ENCODE peak calls at places on chromosomes 16 and 17, in ten cellular contexts. H is GM20000, Q is RWPE1, B is HFF-Myc, S is BE2C, F is fibroblast of lung, L is epithelial cell of esophagus, P is IMR-90, O is neural progenitor cell, X is ovary. A is an unnamed sample.

GRCh38 chr17:9274119-9274445 is 252.8 kb downstream of the NTN1 start:
- DNase-seq in B (no peak), X (no peak), O (no peak), L (no peak), P (no peak), S (no peak), F (no peak), Q (no peak), H (no peak), A (no peak)

GRCh38 chr16:80804061-80804450 is 342 bp downstream of the CDYL2 start:
- DNase-seq in P (peak; percentile 46), S (peak; percentile 12), X (no peak), B (peak; percentile 6), F (peak; percentile 67), L (peak; percentile 47), O (no peak), H (no peak), Q (no peak), A (peak; percentile 17)

GRCh38 chr16:8665529-8665928 is 8.9 kb upstream of the ABAT start:
- DNase-seq in L (no peak), P (no peak), Q (no peak), X (no peak), F (no peak), S (no peak), B (no peak), H (no peak), O (no peak), A (no peak)

GRCh38 chr16:14364386-14365199 is 265.5 kb downstream of the PARN start:
- DNase-seq in F (peak; percentile 48), H (no peak), X (no peak), O (peak; percentile 43), B (no peak), S (peak; percentile 31), Q (peak; percentile 74), P (peak; percentile 89), L (peak; percentile 91), A (no peak)

GRCh38 chr17:29659155-29659554 is 36.4 kb upstream of the CORO6 start:
- DNase-seq in H (no peak), P (no peak), Q (no peak), F (no peak), B (no peak), L (no peak), S (no peak), O (no peak), X (no peak), A (no peak)

GRCh38 chr17:65434251-65434650 is 127.2 kb downstream of the AXIN2 start:
- DNase-seq in P (no peak), H (no peak), F (no peak), Q (no peak), L (no peak), S (no peak), O (no peak), X (no peak), B (no peak), A (no peak)

GRCh38 chr16:1159325-1159972 is 6.5 kb downstream of the CACNA1H start:
- DNase-seq in L (no peak), H (no peak), Q (no peak), S (no peak), O (no peak), B (no peak), F (no peak), P (no peak), X (peak; percentile 71), A (no peak)

GRCh38 chr17:39209317-39210092 is 9.4 kb downstream of the RPL19 start:
- DNase-seq in P (peak; percentile 69), S (peak; percentile 60), H (peak; percentile 52), B (no peak), O (peak; percentile 57), F (peak; percentile 35), X (peak; percentile 81), Q (no peak), L (peak; percentile 57), A (no peak)

GRCh38 chr16:11319529-11320146 is 25.6 kb upstream of the RMI2 start:
- DNase-seq in X (no peak), B (no peak), H (no peak), P (no peak), Q (no peak), F (no peak), S (peak; percentile 67), L (peak; percentile 36), O (no peak), A (no peak)

GRCh38 chr17:2213291-2213960 is 90.2 kb downstream of the SMG6 start:
- DNase-seq in P (peak; percentile 71), X (no peak), F (peak; percentile 76), O (no peak), L (no peak), H (no peak), Q (no peak), S (no peak), B (no peak), A (no peak)

GRCh38 chr16:72367841-72368240 is 195.9 kb upstream of the PMFBP1 start:
- DNase-seq in S (no peak), O (no peak), P (no peak), F (no peak), L (no peak), H (no peak), B (peak; percentile 26), Q (no peak), X (no peak), A (peak; percentile 13)

GRCh38 chr17:9241371-9241712 is 220.0 kb downstream of the NTN1 start:
- DNase-seq in B (no peak), Q (no peak), O (no peak), S (no peak), X (peak; percentile 55), L (no peak), P (no peak), F (peak; percentile 49), H (no peak), A (no peak)

GRCh38 chr17:82494236-82495055 is 25.1 kb upstream of the FOXK2 start:
- DNase-seq in B (peak; percentile 98), L (peak; percentile 81), X (peak; percentile 93), O (peak; percentile 88), P (peak; percentile 97), F (peak; percentile 97), Q (peak; percentile 86), S (peak; percentile 90), H (peak; percentile 93), A (peak; percentile 91)

GRCh38 chr17:81394377-81394747 is 895 bp upstream of the BAHCC1 start:
- DNase-seq in F (no peak), L (no peak), O (no peak), H (no peak), B (no peak), Q (no peak), X (no peak), S (no peak), P (no peak), A (no peak)
- TF ChIP-seq CTCF in F (no peak), L (no peak), O (no peak), H (no peak), B (no peak), Q (no peak), X (peak; percentile 12), S (no peak), P (no peak), A (peak; percentile 24)

GRCh38 chr17:73058022-73058421 is 34.5 kb downstream of the SLC39A11 start:
- DNase-seq in F (peak; percentile 48), P (no peak), Q (no peak), B (no peak), X (no peak), O (no peak), H (no peak), S (peak; percentile 15), L (no peak), A (no peak)

GRCh38 chr17:73050797-73051196 is 41.7 kb downstream of the SLC39A11 start:
- DNase-seq in X (no peak), L (no peak), H (no peak), P (no peak), F (no peak), O (no peak), S (no peak), B (no peak), Q (no peak), A (no peak)

GRCh38 chr17:73048170-73048569 is 44.3 kb downstream of the SLC39A11 start:
- DNase-seq in F (no peak), H (no peak), S (no peak), X (no peak), L (no peak), O (no peak), P (no peak), Q (no peak), B (no peak), A (no peak)

GRCh38 chr17:73057196-73057595 is 35.3 kb downstream of the SLC39A11 start:
- DNase-seq in O (no peak), B (no peak), X (no peak), P (no peak), F (no peak), H (no peak), L (no peak), S (no peak), Q (no peak), A (no peak)

GRCh38 chr17:73052923-73053322 is 39.6 kb downstream of the SLC39A11 start:
- DNase-seq in P (no peak), Q (no peak), F (no peak), X (no peak), H (no peak), O (no peak), L (no peak), B (no peak), S (no peak), A (no peak)
- TF ChIP-seq CTCF in P (no peak), Q (no peak), F (no peak), X (no peak), H (no peak), O (no peak), L (no peak), B (no peak), S (no peak), A (no peak)

GRCh38 chr17:80668375-80669149 is 123.9 kb downstream of the RPTOR start:
- DNase-seq in O (peak; percentile 34), Q (no peak), L (no peak), B (no peak), X (no peak), P (no peak), F (no peak), H (no peak), S (no peak), A (no peak)
- TF ChIP-seq CTCF in O (no peak), Q (no peak), L (no peak), B (no peak), X (no peak), P (no peak), F (no peak), H (no peak), S (no peak), A (no peak)

GRCh38 chr17:75288784-75289121 is 480 bp downstream of the SLC25A19 start:
- DNase-seq in F (no peak), B (no peak), Q (peak; percentile 50), S (peak; percentile 36), O (peak; percentile 65), P (no peak), H (no peak), L (peak; percentile 40), X (no peak), A (no peak)

GRCh38 chr17:75289122-75289831 is at the start of gene SLC25A19:
- DNase-seq in H (peak; percentile 91), X (peak; percentile 96), F (peak; percentile 98), S (peak; percentile 98), L (peak; percentile 99), Q (peak; percentile 100), B (peak; percentile 98), O (peak; percentile 99), P (peak; percentile 98), A (peak; percentile 95)

GRCh38 chr17:75287221-75287620 is 2.0 kb downstream of the SLC25A19 start:
- DNase-seq in P (no peak), L (no peak), F (no peak), H (no peak), S (no peak), O (no peak), Q (no peak), X (no peak), B (no peak), A (no peak)

GRCh38 chr17:75288359-75288758 is 874 bp downstream of the SLC25A19 start:
- DNase-seq in F (no peak), B (no peak), X (no peak), S (no peak), H (no peak), P (no peak), O (no peak), L (no peak), Q (no peak), A (no peak)

GRCh38 chr17:75289832-75290337 is 652 bp upstream of the SLC25A19 start:
- DNase-seq in L (peak; percentile 52), S (peak; percentile 48), H (no peak), F (peak; percentile 82), O (no peak), Q (peak; percentile 40), B (no peak), P (peak; percentile 60), X (no peak), A (no peak)
- TF ChIP-seq CTCF in L (peak; percentile 35), S (peak; percentile 21), H (no peak), F (peak; percentile 25), O (no peak), Q (peak; percentile 44), B (no peak), P (peak; percentile 37), X (no peak), A (peak; percentile 20)

A was measured in AG09309.